ENCODE peak calls at places on chromosomes 3 and 15, in ten cellular contexts. X, R, U, Q, M, D, E, I, Z and J are unnamed samples.

GRCh38 chr15:63035253-63035652 is 7.3 kb upstream of the TPM1 start:
- DNase-seq in X (no peak), R (no peak), D (no peak), E (no peak), Q (no peak), I (no peak), U (no peak), M (no peak), Z (no peak), J (no peak)

GRCh38 chr3:98779936-98780335 is 16.8 kb downstream of the ST3GAL6 start:
- DNase-seq in M (no peak), D (no peak), Z (no peak), Q (no peak), U (no peak), E (no peak), R (no peak), I (peak), X (peak), J (no peak)

GRCh38 chr3:12253521-12253920 is 35.3 kb upstream of the PPARG start:
- DNase-seq in I (peak), X (no peak), Q (no peak), Z (no peak), M (no peak), D (no peak), R (no peak), U (no peak), E (no peak), J (no peak)

GRCh38 chr3:183329543-183329942 is 76.5 kb downstream of the B3GNT5 start:
- DNase-seq in Q (no peak), E (no peak), Z (no peak), I (no peak), R (no peak), M (no peak), X (no peak), U (no peak), D (no peak), J (no peak)

GRCh38 chr15:57376695-57377477 is 581 bp downstream of the CGNL1 start:
- DNase-seq in R (peak), X (no peak), U (peak), Q (no peak), Z (peak), E (peak), I (peak), D (no peak), M (no peak), J (peak)

GRCh38 chr3:130925628-130926027 is 31.7 kb downstream of the ATP2C1 start:
- DNase-seq in U (no peak), I (peak), R (no peak), D (no peak), Z (no peak), Q (no peak), E (no peak), X (peak), M (no peak), J (peak)

GRCh38 chr15:91632176-91632575 is 221.3 kb upstream of the SLCO3A1 start:
- DNase-seq in U (no peak), I (no peak), M (no peak), Z (no peak), R (no peak), Q (no peak), X (no peak), E (no peak), D (no peak), J (no peak)

GRCh38 chr15:51931638-51932037 is 39.9 kb downstream of the LEO1 start:
- DNase-seq in E (no peak), M (no peak), Z (no peak), U (no peak), R (peak), D (peak), X (peak), I (no peak), Q (no peak), J (no peak)

GRCh38 chr15:95252404-95252803 is 1021.0 kb downstream of the MCTP2 start:
- DNase-seq in U (no peak), M (no peak), Q (no peak), Z (no peak), D (no peak), I (peak), X (peak), R (no peak), E (no peak), J (no peak)

GRCh38 chr3:10555263-10555662 is 49.9 kb upstream of the ATP2B2 start:
- DNase-seq in X (no peak), E (no peak), U (no peak), I (no peak), Z (no peak), R (no peak), D (no peak), Q (no peak), M (no peak), J (no peak)

GRCh38 chr15:38335106-38335505 is 82.5 kb downstream of the SPRED1 start:
- DNase-seq in Z (no peak), R (no peak), M (no peak), D (no peak), Q (no peak), I (no peak), U (no peak), E (no peak), X (no peak), J (no peak)

GRCh38 chr3:160982497-160982896 is 122.7 kb downstream of the B3GALNT1 start:
- DNase-seq in R (no peak), X (no peak), M (no peak), E (no peak), Q (no peak), U (no peak), I (no peak), Z (no peak), D (no peak), J (no peak)

GRCh38 chr15:55499158-55499557 is 8.9 kb downstream of the DNAAF4 start:
- DNase-seq in I (no peak), U (no peak), R (no peak), D (no peak), Q (no peak), X (no peak), M (no peak), Z (no peak), E (no peak), J (no peak)

GRCh38 chr15:41713047-41713446 is 52.8 kb downstream of the MGA start:
- DNase-seq in E (no peak), X (peak), M (no peak), D (no peak), Q (no peak), I (peak), Z (peak), R (no peak), U (no peak), J (no peak)

GRCh38 chr3:41202075-41202833 is 2.9 kb downstream of the CTNNB1 start:
- DNase-seq in R (no peak), E (no peak), Z (no peak), Q (no peak), X (peak), M (no peak), I (no peak), U (no peak), D (no peak), J (no peak)

GRCh38 chr15:69090197-69090948 is 70.1 kb upstream of the GLCE start:
- DNase-seq in X (peak), U (no peak), M (no peak), R (no peak), I (peak), E (no peak), D (no peak), Z (no peak), Q (no peak), J (no peak)

GRCh38 chr15:40928351-40928974 is 677 bp upstream of the DLL4 start:
- DNase-seq in Q (peak), E (no peak), D (no peak), X (no peak), R (no peak), Z (no peak), I (no peak), U (no peak), M (no peak), J (peak)

GRCh38 chr3:11140054-11140712 is 14.1 kb upstream of the HRH1 start:
- DNase-seq in I (no peak), Z (no peak), M (no peak), R (no peak), U (peak), X (peak), Q (peak), D (no peak), E (no peak), J (peak)

GRCh38 chr15:45827275-45827674 is 192.4 kb downstream of the SQOR start:
- DNase-seq in U (no peak), X (no peak), D (no peak), Q (no peak), E (no peak), Z (no peak), I (no peak), R (no peak), M (no peak), J (no peak)

GRCh38 chr15:57541805-57542504 is 49.7 kb upstream of the MYZAP start:
- DNase-seq in Z (peak), R (peak), I (peak), U (peak), D (peak), E (peak), X (peak), Q (peak), M (no peak), J (peak)

GRCh38 chr15:44535509-44536297 is 1.2 kb upstream of the EIF3J start:
- DNase-seq in Z (no peak), Q (peak), X (no peak), I (no peak), M (peak), R (no peak), E (no peak), U (peak), D (no peak), J (peak)

GRCh38 chr3:128151758-128152274 is 1.5 kb upstream of the EEFSEC start:
- DNase-seq in I (no peak), U (no peak), R (no peak), D (no peak), Z (no peak), X (no peak), M (no peak), E (no peak), Q (no peak), J (no peak)

GRCh38 chr15:59244337-59244736 is 37.7 kb downstream of the LDHAL6B start:
- DNase-seq in R (no peak), Z (no peak), Q (peak), X (no peak), M (no peak), D (no peak), U (peak), I (no peak), E (no peak), J (peak)

GRCh38 chr15:73403171-73403570 is 34.4 kb upstream of the HCN4 start:
- DNase-seq in R (peak), Z (no peak), M (no peak), X (no peak), U (no peak), D (no peak), E (no peak), Q (no peak), I (peak), J (no peak)

GRCh38 chr15:57224664-57225063 is 151.6 kb upstream of the CGNL1 start:
- DNase-seq in X (peak), E (no peak), Q (no peak), Z (no peak), U (no peak), R (no peak), M (no peak), I (peak), D (no peak), J (no peak)

GRCh38 chr3:188571531-188572115 is 417.7 kb downstream of the LPP start:
- DNase-seq in I (no peak), X (no peak), Z (no peak), U (no peak), D (no peak), M (no peak), E (no peak), Q (no peak), R (no peak), J (no peak)

DNA sequence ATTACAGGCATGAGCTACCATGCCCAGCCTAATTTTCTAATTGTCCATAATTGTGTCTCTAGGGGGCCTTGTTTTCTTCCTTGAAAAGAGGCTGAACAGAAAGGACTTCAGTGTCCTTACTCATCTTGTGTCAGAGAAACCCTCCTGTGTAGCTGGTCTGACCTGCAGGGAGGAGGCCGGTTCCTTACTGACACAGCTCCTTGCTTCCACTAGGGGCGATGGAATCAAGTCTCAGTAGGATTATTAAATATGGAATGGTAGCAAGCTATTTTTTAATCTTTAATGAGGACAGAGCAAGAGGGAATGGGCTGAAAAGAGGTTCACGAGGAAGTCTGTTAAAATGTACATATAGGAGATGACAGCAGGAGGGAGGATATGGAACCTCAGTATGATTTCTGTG is 8.6 kb downstream of the LPCAT4 start:
- DNase-seq in X (no peak), U (peak), R (no peak), Z (no peak), I (no peak), E (no peak), D (no peak), Q (no peak), M (no peak), J (no peak)
- TF ChIP-seq CTCF in X (peak), U (no peak), R (no peak), Z (peak), I (peak), E (peak), D (peak), Q (no peak), M (no peak), J (no peak)

GRCh38 chr3:33758278-33758677 is 40.2 kb upstream of the PDCD6IP start:
- DNase-seq in R (no peak), Z (no peak), I (no peak), D (no peak), Q (no peak), E (no peak), X (no peak), U (no peak), M (no peak), J (no peak)

DNA sequence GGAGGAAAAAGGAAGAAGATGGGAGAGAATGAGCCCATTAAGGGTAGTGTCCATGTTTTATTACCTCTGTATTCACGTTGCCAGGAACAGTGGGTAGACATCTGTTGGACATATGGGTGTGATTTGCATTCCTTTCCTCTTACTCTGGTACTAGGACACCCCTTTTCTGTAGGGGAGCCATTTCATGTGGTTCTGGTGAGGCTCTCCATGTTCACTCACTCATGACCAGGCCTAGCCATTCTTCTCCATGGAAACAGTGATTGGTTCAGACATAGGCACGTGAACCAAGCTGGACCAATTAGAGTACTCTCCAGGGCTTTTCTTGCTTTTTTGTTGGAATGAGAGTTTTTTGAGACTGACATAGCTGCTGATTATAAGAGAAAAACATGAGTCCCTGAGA is 39.6 kb upstream of the PDCD6IP start:
- DNase-seq in Q (no peak), X (peak), R (no peak), M (no peak), I (no peak), U (no peak), Z (no peak), E (no peak), D (peak), J (no peak)
- TF ChIP-seq CTCF in Q (no peak), X (no peak), R (no peak), M (no peak), I (no peak), U (no peak), Z (no peak), E (no peak), D (no peak), J (no peak)

GRCh38 chr15:101775136-101775535 is 28.2 kb upstream of the OR4F6 start:
- DNase-seq in Q (no peak), X (no peak), R (no peak), I (no peak), E (no peak), U (no peak), D (no peak), M (no peak), Z (no peak), J (no peak)

GRCh38 chr15:101772921-101773320 is 30.4 kb upstream of the OR4F6 start:
- DNase-seq in E (no peak), D (no peak), Z (no peak), Q (no peak), R (no peak), X (no peak), M (no peak), I (no peak), U (no peak), J (no peak)

DNA sequence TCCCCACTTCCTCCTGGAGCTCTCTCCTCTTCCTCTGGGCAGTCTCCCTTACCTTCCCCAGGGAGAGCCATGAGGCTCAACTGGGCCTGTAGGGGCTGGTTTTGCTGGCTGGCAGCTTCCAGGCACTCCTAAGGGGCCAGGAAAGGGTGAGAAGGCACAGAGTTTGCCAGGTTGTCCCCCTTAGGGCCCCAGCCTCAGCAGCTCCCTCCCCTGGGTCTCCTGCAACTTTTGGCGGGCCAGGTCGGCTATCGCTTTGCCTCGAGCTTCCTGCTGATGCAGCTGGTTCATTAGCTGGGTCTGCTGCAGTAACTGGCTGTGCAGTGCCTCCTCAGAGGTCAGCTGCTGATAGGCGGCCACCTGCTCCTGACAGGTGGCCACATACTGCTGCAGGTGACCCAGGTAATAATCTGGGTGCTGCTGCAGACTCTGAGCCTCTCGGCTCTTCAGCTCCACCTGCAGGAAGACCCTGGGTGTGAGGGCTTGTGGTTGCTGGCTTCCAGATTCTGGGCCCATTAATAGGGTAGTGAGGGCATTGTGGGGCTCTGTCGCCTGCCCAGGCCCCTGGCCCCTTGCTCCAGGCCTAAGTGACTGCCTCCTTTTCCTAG is 29.7 kb upstream of the OR4F6 start:
- DNase-seq in I (no peak), X (no peak), M (no peak), R (no peak), U (no peak), D (no peak), Z (no peak), E (no peak), Q (peak), J (peak)
- TF ChIP-seq CTCF in I (peak), X (no peak), M (no peak), R (no peak), U (peak), D (peak), Z (no peak), E (peak), Q (peak), J (peak)

DNA sequence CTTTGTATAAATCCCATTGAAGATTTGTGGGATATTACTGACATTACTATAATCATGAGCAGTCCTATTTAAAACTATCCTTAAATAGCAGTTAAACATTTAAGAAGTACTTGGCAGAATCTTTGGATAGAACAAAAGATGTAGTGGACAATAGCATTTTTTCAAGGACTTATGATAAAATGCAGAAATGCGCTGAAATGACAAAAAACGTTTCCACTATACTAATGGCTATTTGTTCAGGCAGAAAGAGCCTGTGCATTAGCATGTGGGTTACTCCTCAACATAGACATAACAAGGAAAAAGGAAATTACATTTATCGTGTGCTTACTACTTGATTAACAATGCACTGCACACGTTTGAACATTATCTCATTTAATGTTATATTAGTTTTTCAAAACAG is 80.7 kb downstream of the GADL1 start:
- DNase-seq in M (no peak), Z (no peak), D (no peak), Q (no peak), U (no peak), X (no peak), E (no peak), R (no peak), I (no peak), J (no peak)
- TF ChIP-seq CTCF in M (no peak), Z (no peak), D (no peak), Q (no peak), U (no peak), X (no peak), E (no peak), R (no peak), I (no peak), J (no peak)

GRCh38 chr3:121660356-121661171 is at the start of gene HCLS1:
- DNase-seq in M (peak), I (peak), X (no peak), Q (peak), E (peak), R (peak), Z (peak), D (no peak), U (peak), J (no peak)
- TF ChIP-seq CTCF in M (no peak), I (no peak), X (no peak), Q (peak), E (no peak), R (no peak), Z (no peak), D (no peak), U (peak), J (no peak)

GRCh38 chr3:186722457-186722856 is 5.3 kb downstream of the KNG1 start:
- DNase-seq in R (no peak), M (no peak), Z (no peak), I (peak), D (no peak), U (no peak), Q (no peak), X (no peak), E (no peak), J (peak)
- TF ChIP-seq CTCF in R (no peak), M (no peak), Z (no peak), I (peak), D (peak), U (peak), Q (no peak), X (peak), E (peak), J (peak)

GRCh38 chr3:121989943-121990342 is 32.1 kb downstream of the ILDR1 start:
- DNase-seq in U (no peak), D (no peak), R (no peak), X (no peak), Z (no peak), M (no peak), I (peak), Q (no peak), E (no peak), J (no peak)
- TF ChIP-seq CTCF in U (peak), D (no peak), R (peak), X (no peak), Z (peak), M (no peak), I (peak), Q (no peak), E (peak), J (no peak)

DNA sequence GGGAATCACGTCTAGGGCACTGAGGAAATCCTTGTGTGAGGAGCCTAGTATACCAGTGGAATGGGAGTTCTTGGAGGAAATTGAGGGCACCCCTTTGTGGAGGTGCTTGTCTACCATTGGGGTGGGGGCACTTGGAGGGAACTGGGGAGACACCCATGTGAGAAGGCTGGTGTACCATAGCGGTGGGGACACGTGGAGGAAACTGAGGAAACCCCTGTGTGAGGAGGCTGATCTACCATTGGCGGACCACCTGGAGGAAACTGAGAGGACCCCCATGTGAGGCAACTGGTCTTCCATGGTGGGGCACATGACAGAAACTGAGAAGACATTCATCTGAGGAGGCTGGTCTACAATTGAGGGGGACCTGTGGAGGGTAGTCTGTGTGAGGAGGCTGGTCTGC is 164.5 kb downstream of the FBLN2 start:
- DNase-seq in I (no peak), U (no peak), X (no peak), D (no peak), R (peak), Z (no peak), E (no peak), M (no peak), Q (no peak), J (no peak)
- TF ChIP-seq CTCF in I (no peak), U (no peak), X (no peak), D (no peak), R (no peak), Z (no peak), E (no peak), M (no peak), Q (no peak), J (no peak)

GRCh38 chr15:50925281-50925680 is 16.8 kb downstream of the AP4E1 start:
- DNase-seq in I (no peak), X (no peak), E (no peak), U (no peak), Q (no peak), M (no peak), D (no peak), Z (no peak), R (no peak), J (no peak)
- TF ChIP-seq CTCF in I (no peak), X (no peak), E (no peak), U (no peak), Q (no peak), M (no peak), D (no peak), Z (no peak), R (no peak), J (no peak)